ENCODE peak calls at places on chromosomes 5 and 9, in ten cellular contexts. E, A, V, X, K, S, B, D, J and M are unnamed samples. For H3K27me3, the result is how much of the 10 kb centered on the place peaks cover.

GRCh38 chr5:154722936-154723335 is 32.2 kb upstream of the LARP1 start:
- DNase-seq in J (no peak), X (no peak), D (no peak), S (no peak), B (no peak), V (no peak), K (no peak), A (no peak), E (no peak), M (no peak)

GRCh38 chr9:86075132-86075807 is 24.1 kb downstream of the GOLM1 start:
- DNase-seq in B (no peak), S (peak), E (no peak), J (no peak), X (no peak), A (no peak), V (no peak), D (no peak), K (no peak), M (peak)

GRCh38 chr9:69657269-69657668 is 14.9 kb downstream of the APBA1 start:
- DNase-seq in B (no peak), X (no peak), S (peak), K (peak), A (no peak), J (no peak), V (no peak), D (no peak), E (no peak), M (no peak)

GRCh38 chr5:150505816-150506215 is 2.1 kb upstream of the NDST1 start:
- DNase-seq in V (no peak), K (no peak), A (no peak), B (no peak), S (no peak), J (no peak), D (no peak), E (no peak), X (no peak), M (no peak)

GRCh38 chr5:123454236-123454911 is 31.2 kb upstream of the CEP120 start:
- DNase-seq in S (peak), A (no peak), K (peak), E (no peak), D (no peak), B (no peak), X (no peak), V (no peak), J (no peak), M (peak)

GRCh38 chr5:119257613-119258012 is 98.2 kb upstream of the TNFAIP8 start:
- DNase-seq in X (no peak), D (no peak), K (no peak), E (no peak), J (no peak), A (no peak), V (no peak), S (no peak), B (no peak), M (no peak)

GRCh38 chr5:144183254-144183889 is 12.7 kb downstream of the KCTD16 start:
- DNase-seq in B (no peak), K (peak), A (no peak), V (no peak), X (no peak), S (peak), D (no peak), J (peak), E (no peak), M (no peak)

GRCh38 chr9:33166263-33167083 is 663 bp downstream of the B4GALT1 start:
- DNase-seq in K (peak), D (peak), J (no peak), X (no peak), B (no peak), E (peak), A (no peak), S (no peak), V (no peak), M (no peak)

GRCh38 chr5:115374057-115374775 is 77.8 kb upstream of the CCDC112 start:
- DNase-seq in D (no peak), X (no peak), S (no peak), K (no peak), J (no peak), E (no peak), B (no peak), V (no peak), A (no peak), M (no peak)

GRCh38 chr5:179610109-179610902 is 13.2 kb downstream of the HNRNPH1 start:
- DNase-seq in J (no peak), B (no peak), E (peak), X (no peak), K (no peak), A (no peak), V (no peak), D (no peak), S (no peak), M (no peak)

GRCh38 chr5:126335871-126336270 is 87.3 kb upstream of the GRAMD2B start:
- DNase-seq in K (no peak), B (no peak), X (no peak), S (peak), D (no peak), J (no peak), V (no peak), A (no peak), E (no peak), M (no peak)

GRCh38 chr9:126481862-126482261 is 131.9 kb upstream of the LMX1B start:
- DNase-seq in A (no peak), J (no peak), B (no peak), K (no peak), S (no peak), D (no peak), V (no peak), E (no peak), X (no peak), M (no peak)

GRCh38 chr5:124104344-124104743 is 592.4 kb downstream of the CSNK1G3 start:
- DNase-seq in V (no peak), E (no peak), X (no peak), S (no peak), J (no peak), A (no peak), B (no peak), K (no peak), D (no peak), M (no peak)

GRCh38 chr9:137691648-137692357 is 73.0 kb downstream of the EHMT1 start:
- DNase-seq in J (no peak), D (no peak), V (no peak), K (no peak), A (no peak), E (no peak), X (no peak), S (no peak), B (no peak), M (no peak)

GRCh38 chr9:11417782-11418181 is 805.0 kb upstream of the PTPRD start:
- DNase-seq in A (no peak), D (no peak), X (no peak), V (no peak), S (no peak), K (no peak), B (no peak), J (no peak), E (no peak), M (no peak)

GRCh38 chr5:171893290-171893890 is 107.8 kb downstream of the SMIM23 start:
- DNase-seq in A (no peak), J (no peak), E (no peak), X (no peak), S (peak), D (no peak), B (no peak), V (no peak), K (peak), M (peak)

GRCh38 chr5:111099058-111099778 is 7.1 kb downstream of the WDR36 start:
- DNase-seq in V (no peak), X (no peak), E (no peak), B (no peak), A (no peak), S (peak), K (peak), J (no peak), D (no peak), M (no peak)

GRCh38 chr5:173789031-173789920 is 98.9 kb upstream of the CPEB4 start:
- DNase-seq in E (peak), D (no peak), K (peak), X (no peak), J (no peak), A (no peak), B (no peak), S (peak), V (no peak), M (peak)

GRCh38 chr5:103847060-103847459 is 284.5 kb upstream of the NUDT12 start:
- DNase-seq in V (no peak), D (no peak), X (no peak), B (no peak), E (no peak), J (no peak), K (no peak), A (no peak), S (peak), M (peak)

GRCh38 chr5:157267025-157267424 is 1.1 kb downstream of the CYFIP2 start:
- DNase-seq in X (no peak), D (no peak), K (no peak), E (no peak), S (no peak), J (no peak), V (no peak), B (no peak), A (no peak), M (no peak)

GRCh38 chr9:112115955-112116354 is 59.1 kb downstream of the SUSD1 start:
- DNase-seq in A (no peak), K (peak), E (no peak), S (no peak), J (no peak), B (no peak), X (no peak), D (no peak), V (no peak), M (no peak)

GRCh38 chr5:65760504-65761275 is 38.7 kb downstream of the NLN start:
- DNase-seq in B (peak), K (peak), S (peak), A (no peak), E (peak), D (peak), J (peak), X (no peak), V (no peak), M (peak)

GRCh38 chr9:129457325-129457779 is 163.5 kb downstream of the C9orf50 start:
- DNase-seq in B (no peak), K (no peak), J (no peak), V (no peak), S (no peak), X (no peak), A (no peak), E (no peak), D (no peak), M (no peak)

GRCh38 chr5:151081426-151082273 is 816 bp upstream of the TNIP1 start:
- DNase-seq in J (no peak), V (no peak), A (no peak), B (no peak), E (no peak), K (peak), X (no peak), S (peak), D (no peak), M (peak)

GRCh38 chr5:144141581-144141980 is 28.9 kb downstream of the YIPF5 start:
- DNase-seq in A (no peak), E (no peak), V (no peak), K (peak), D (no peak), X (no peak), J (no peak), S (no peak), B (no peak), M (no peak)

GRCh38 chr5:125175348-125176004 is 429.0 kb upstream of the ZNF608 start:
- DNase-seq in K (no peak), D (no peak), J (no peak), B (no peak), V (no peak), X (no peak), E (no peak), A (no peak), S (no peak), M (no peak)

GRCh38 chr9:114061292-114061691 is 16.8 kb downstream of the AMBP start:
- DNase-seq in E (no peak), K (no peak), D (no peak), X (no peak), B (no peak), J (no peak), V (no peak), S (no peak), A (no peak), M (no peak)

GRCh38 chr5:39399135-39400036 is 25.4 kb downstream of the DAB2 start:
- DNase-seq in B (no peak), K (peak), J (no peak), E (no peak), X (no peak), V (no peak), A (no peak), S (peak), D (no peak), M (peak)

GRCh38 chr9:34242830-34243229 is 64.0 kb downstream of the UBAP1 start:
- DNase-seq in A (no peak), X (no peak), J (no peak), D (no peak), S (no peak), V (no peak), B (no peak), E (no peak), K (peak), M (no peak)

GRCh38 chr5:173568703-173569102 is 47.7 kb downstream of the BOD1 start:
- DNase-seq in A (no peak), D (no peak), E (no peak), B (no peak), K (no peak), X (no peak), J (no peak), V (no peak), S (no peak), M (no peak)

GRCh38 chr5:146680846-146681585 is 165.0 kb upstream of the GPR151 start:
- DNase-seq in D (no peak), X (no peak), B (no peak), K (peak), J (no peak), A (no peak), E (no peak), V (no peak), S (no peak), M (no peak)

DNA sequence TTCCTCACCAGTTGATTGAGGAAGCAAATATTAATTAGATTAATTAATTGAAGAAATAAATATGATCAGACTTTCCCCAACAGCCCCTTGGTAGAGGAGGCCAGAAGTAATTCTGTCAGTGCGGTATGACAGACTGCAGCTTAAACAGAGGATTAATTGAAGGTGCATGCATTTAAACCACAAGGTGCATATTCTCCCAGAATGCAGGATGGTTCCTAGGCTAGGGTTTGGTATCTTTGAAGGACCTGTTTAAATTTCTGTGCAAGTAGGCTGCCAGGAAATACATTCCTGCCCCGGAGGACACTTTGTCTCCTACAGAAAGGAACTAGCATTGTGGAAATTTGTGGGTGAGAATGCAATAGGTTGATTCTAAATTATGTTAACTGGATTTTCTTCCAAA is 50.5 kb upstream of the PALM2AKAP2 start:
- DNase-seq in E (no peak), B (no peak), X (no peak), K (no peak), J (no peak), S (no peak), V (no peak), A (no peak), D (no peak), M (no peak)
- H3K27me3 ChIP-seq in E (under half), B (under half), X (under half), K (under half), J (under half), S (under half), V (under half), A (under half), D (under half), M (under half)

GRCh38 chr9:91376239-91376638 is 14.5 kb upstream of the AUH start:
- DNase-seq in D (no peak), E (no peak), J (no peak), B (no peak), V (no peak), S (no peak), A (no peak), X (no peak), K (no peak), M (no peak)

GRCh38 chr9:91382298-91382697 is 20.6 kb upstream of the AUH start:
- DNase-seq in A (no peak), D (no peak), J (no peak), V (no peak), B (no peak), S (no peak), K (no peak), E (no peak), X (no peak), M (no peak)

GRCh38 chr9:91374939-91375338 is 13.2 kb upstream of the AUH start:
- DNase-seq in B (no peak), X (no peak), S (peak), D (no peak), J (no peak), K (peak), E (no peak), V (no peak), A (no peak), M (peak)

GRCh38 chr9:91379461-91379860 is 17.7 kb upstream of the AUH start:
- DNase-seq in A (no peak), X (no peak), E (no peak), J (no peak), B (no peak), V (no peak), D (no peak), K (no peak), S (no peak), M (no peak)

DNA sequence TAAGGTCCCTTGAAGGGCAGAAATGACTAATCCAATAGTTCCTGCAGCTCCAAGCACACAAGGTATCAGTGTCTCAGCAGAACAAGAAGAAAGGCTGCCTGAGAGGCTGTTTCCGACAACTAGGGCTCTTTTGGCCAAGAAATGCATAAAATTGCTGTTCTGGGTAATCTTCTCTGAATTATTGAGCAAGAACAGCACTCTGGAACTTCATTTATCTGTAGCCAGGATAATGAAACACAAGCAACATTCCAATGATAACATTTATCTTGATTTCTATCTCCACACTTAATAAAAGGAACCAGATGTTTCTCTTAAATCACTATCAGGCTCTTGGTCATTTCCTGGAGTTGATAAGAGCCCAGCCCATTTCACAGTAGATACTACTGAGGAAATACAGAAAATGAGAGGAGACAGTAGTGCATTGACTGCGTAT is 17.0 kb upstream of the AUH start:
- DNase-seq in S (peak), E (no peak), X (no peak), D (no peak), K (peak), V (no peak), A (no peak), J (no peak), B (no peak), M (peak)
- H3K27ac ChIP-seq in S (peak), E (no peak), X (no peak), D (no peak), K (no peak), V (no peak), A (no peak), J (no peak), B (no peak), M (peak)

GRCh38 chr9:21286654-21287053 is 18.5 kb downstream of the IFNA5 start:
- DNase-seq in K (no peak), A (no peak), V (no peak), D (no peak), X (no peak), E (no peak), S (no peak), J (no peak), B (no peak), M (no peak)
- H3K27me3 ChIP-seq in K (under half), A (under half), V (under half), D (under half), X (under half), E (under half), S (under half), J (under half), B (under half), M (under half)

GRCh38 chr5:24783596-24783995 is 138.8 kb upstream of the CDH10 start:
- DNase-seq in X (no peak), D (no peak), J (no peak), E (no peak), B (no peak), V (no peak), S (no peak), K (no peak), A (no peak), M (no peak)

GRCh38 chr5:24791326-24791725 is 146.5 kb upstream of the CDH10 start:
- DNase-seq in X (no peak), J (no peak), B (no peak), E (no peak), V (no peak), A (no peak), D (no peak), S (no peak), K (no peak), M (no peak)

GRCh38 chr5:24789631-24790354 is 145.0 kb upstream of the CDH10 start:
- DNase-seq in A (no peak), K (peak), X (no peak), V (no peak), E (no peak), S (no peak), D (no peak), J (no peak), B (no peak), M (no peak)

GRCh38 chr5:24788829-24789509 is 144.2 kb upstream of the CDH10 start:
- DNase-seq in D (no peak), K (peak), B (no peak), S (no peak), X (no peak), J (no peak), A (no peak), V (no peak), E (no peak), M (no peak)

DNA sequence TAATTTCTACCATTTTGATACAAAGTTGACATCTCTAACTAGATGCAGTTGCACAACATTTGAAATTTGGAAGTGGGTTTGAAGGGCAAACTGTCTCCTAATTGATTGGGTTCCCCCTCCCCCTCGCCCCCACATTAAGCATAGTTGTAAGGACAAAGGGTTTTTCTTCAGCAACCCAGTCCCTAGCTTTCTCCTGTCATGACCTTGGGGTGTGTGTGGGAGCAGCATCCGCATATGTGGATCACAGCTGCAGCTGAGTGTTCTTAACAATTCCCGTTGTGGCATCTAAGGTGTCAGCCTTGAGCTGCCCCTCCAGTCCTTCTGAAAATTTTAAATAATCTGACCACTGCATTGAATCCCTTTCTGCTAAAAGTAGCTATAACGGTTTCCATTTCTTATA is 141.3 kb upstream of the CDH10 start:
- DNase-seq in E (no peak), B (no peak), D (no peak), K (no peak), X (no peak), J (no peak), A (no peak), S (no peak), V (no peak), M (no peak)
- H3K27ac ChIP-seq in E (no peak), B (no peak), D (no peak), K (no peak), X (no peak), J (no peak), A (no peak), S (no peak), V (no peak), M (no peak)